ENCODE peak calls at places on chromosome 20, in five cellular contexts. F is H54, X is Kasumi-1, O is colonic mucosa, E is AG04450. V is an unnamed sample.

GRCh38 chr20:44051661-44052000 is 135.4 kb downstream of the JPH2 start:
- DNase-seq in F (no peak), E (no peak), X (no peak), O (peak), V (no peak)

GRCh38 chr20:13485576-13485975 is 153.2 kb downstream of the TASP1 start:
- DNase-seq in F (no peak), O (no peak), E (no peak), X (no peak), V (no peak)

GRCh38 chr20:54479138-54479906 is 3.9 kb downstream of the DOK5 start:
- DNase-seq in F (no peak), E (no peak), O (no peak), X (no peak), V (no peak)

GRCh38 chr20:38167851-38168760 is 3.0 kb upstream of the TGM2 start:
- DNase-seq in F (peak), E (peak), O (no peak), X (no peak), V (peak)

GRCh38 chr20:19824861-19825260 is 66.8 kb downstream of the RIN2 start:
- DNase-seq in X (no peak), O (no peak), F (no peak), E (no peak), V (no peak)

GRCh38 chr20:51579137-51579536 is 36.6 kb upstream of the NFATC2 start:
- DNase-seq in E (no peak), O (no peak), F (peak), X (no peak), V (no peak)

GRCh38 chr20:9088556-9088955 is 19.7 kb downstream of the PLCB4 start:
- DNase-seq in O (no peak), E (no peak), X (no peak), F (no peak), V (no peak)

GRCh38 chr20:13443690-13444089 is 195.0 kb downstream of the TASP1 start:
- DNase-seq in O (no peak), E (no peak), F (no peak), X (no peak), V (no peak)

GRCh38 chr20:18879262-18879661 is 65.7 kb downstream of the SCP2D1 start:
- DNase-seq in X (no peak), F (no peak), O (no peak), E (no peak), V (no peak)

GRCh38 chr20:60219984-60220540 is 261.8 kb downstream of the CDH26 start:
- DNase-seq in O (no peak), X (no peak), F (no peak), E (no peak), V (no peak)

GRCh38 chr20:46324379-46324778 is 16.1 kb upstream of the CDH22 start:
- DNase-seq in X (no peak), E (no peak), O (no peak), F (no peak), V (no peak)

GRCh38 chr20:37243937-37244571 is 17.6 kb downstream of the GHRH start:
- DNase-seq in O (no peak), F (no peak), E (no peak), X (no peak), V (no peak)

GRCh38 chr20:40087496-40087895 is 601.5 kb downstream of the MAFB start:
- DNase-seq in O (no peak), X (no peak), F (no peak), E (no peak), V (no peak)

GRCh38 chr20:38894091-38894847 is 31.9 kb upstream of the FAM83D start:
- DNase-seq in F (no peak), X (no peak), O (no peak), E (no peak), V (no peak)

GRCh38 chr20:52035977-52036376 is 155.6 kb downstream of the ZFP64 start:
- DNase-seq in X (no peak), F (no peak), O (no peak), E (no peak), V (no peak)

GRCh38 chr20:36273414-36274247 is 32.5 kb upstream of the DLGAP4 start:
- DNase-seq in E (no peak), X (no peak), F (no peak), O (no peak), V (no peak)

GRCh38 chr20:39090881-39091280 is 128.7 kb downstream of the DHX35 start:
- DNase-seq in O (no peak), F (no peak), X (no peak), E (no peak), V (no peak)

GRCh38 chr20:46282669-46283068 is 25.6 kb downstream of the CDH22 start:
- DNase-seq in O (no peak), E (no peak), X (no peak), F (no peak), V (no peak)

GRCh38 chr20:34538671-34539123 is 19.8 kb upstream of the MAP1LC3A start:
- DNase-seq in E (no peak), O (peak), X (peak), F (no peak), V (peak)

GRCh38 chr20:10314198-10314597 is 95.6 kb downstream of the SNAP25 start:
- DNase-seq in O (no peak), F (no peak), E (no peak), X (no peak), V (no peak)

GRCh38 chr20:10249048-10249770 is 30.6 kb downstream of the SNAP25 start:
- DNase-seq in O (no peak), F (no peak), E (no peak), X (no peak), V (no peak)

GRCh38 chr20:10304474-10305046 is 85.9 kb downstream of the SNAP25 start:
- DNase-seq in X (no peak), F (no peak), E (no peak), O (no peak), V (no peak)

GRCh38 chr20:9059931-9060330 is 9.0 kb upstream of the PLCB4 start:
- DNase-seq in O (no peak), E (no peak), F (no peak), X (no peak), V (no peak)

GRCh38 chr20:675453-676314 is at the start of gene SCRT2:
- DNase-seq in E (peak), O (peak), X (peak), F (peak), V (peak)

GRCh38 chr20:10040070-10040970 is 5.5 kb downstream of the ANKEF1 start:
- DNase-seq in O (no peak), X (no peak), E (peak), F (peak), V (no peak)

GRCh38 chr20:23366384-23366783 is 4.4 kb downstream of the GZF1 start:
- DNase-seq in F (no peak), O (no peak), E (no peak), X (no peak), V (no peak)

GRCh38 chr20:61690993-61691840 is 374.5 kb downstream of the TAF4 start:
- DNase-seq in O (no peak), F (no peak), E (no peak), X (no peak), V (no peak)

GRCh38 chr20:22667198-22667597 is 82.8 kb upstream of the FOXA2 start:
- DNase-seq in X (no peak), F (no peak), O (no peak), E (no peak), V (no peak)

GRCh38 chr20:58982406-58983114 is 1.5 kb downstream of the NELFCD start:
- DNase-seq in O (no peak), F (no peak), E (no peak), X (no peak), V (no peak)

GRCh38 chr20:17202668-17203067 is 24.2 kb upstream of the PCSK2 start:
- DNase-seq in F (no peak), E (no peak), X (no peak), O (no peak), V (no peak)

GRCh38 chr20:37461376-37461775 is 59.7 kb upstream of the NNAT start:
- DNase-seq in X (no peak), E (no peak), O (no peak), F (no peak), V (no peak)

GRCh38 chr20:57322476-57322875 is 7.1 kb upstream of the SPO11 start:
- DNase-seq in E (no peak), X (no peak), O (peak), F (no peak), V (no peak)

GRCh38 chr20:60900581-60900980 is 351.5 kb upstream of the CDH4 start:
- DNase-seq in X (no peak), O (no peak), E (no peak), F (no peak), V (no peak)

V was measured in HL-60.